ENCODE peak calls at places on chromosomes 5 and 9, in eight cellular contexts. W is T47D; E is neural crest cell; D is AG08395; S is activated CD8-positive, alpha-beta T cell treated with anti-CD3 and anti-CD28 coated beads, Interleukin-2, amount 10 ng/mL, durations not matched to agents 7 days and 5 days; G is G401; Q is left lung; H is stimulated activated CD8-positive, alpha-beta memory T cell treated with anti-CD3 and anti-CD28 coated beads, Interleukin-15, amount 100 ng/mL, for 4 hours. F is an unnamed sample.
A peak's percentile ranks its signal among the peaks of the same experiment; 100 is the strongest.

GRCh38 chr5:10351882-10352395 is 1.6 kb upstream of the MARCHF6 start:
- DNase-seq in W (no peak), E (no peak), D (no peak), S (peak; percentile 19), G (no peak), Q (no peak), H (no peak), F (no peak)

GRCh38 chr5:6804766-6805165 is 91.5 kb downstream of the TENT4A start:
- DNase-seq in W (no peak), E (no peak), D (peak; percentile 60), S (no peak), G (no peak), Q (no peak), H (no peak), F (no peak)

GRCh38 chr5:143629871-143630658 is 181.9 kb upstream of the HMHB1 start:
- DNase-seq in W (peak; percentile 15), E (no peak), D (no peak), S (no peak), G (no peak), Q (no peak), H (no peak), F (no peak)

GRCh38 chr5:53481887-53482716 is 1.7 kb downstream of the FST start:
- DNase-seq in W (peak; percentile 91), E (peak; percentile 37), D (peak; percentile 77), S (peak; percentile 80), G (no peak), Q (peak; percentile 95), H (peak; percentile 19), F (peak; percentile 72)

GRCh38 chr5:65198777-65199120 is 283.0 kb downstream of the ADAMTS6 start:
- DNase-seq in W (no peak), E (no peak), D (peak; percentile 88), S (no peak), G (no peak), Q (no peak), H (no peak), F (no peak)

GRCh38 chr5:77558266-77558665 is 66.2 kb upstream of the WDR41 start:
- DNase-seq in W (no peak), E (no peak), D (no peak), S (no peak), G (no peak), Q (no peak), H (no peak), F (no peak)

GRCh38 chr5:154276932-154277331 is 86.4 kb downstream of the GALNT10 start:
- DNase-seq in W (no peak), E (no peak), D (peak; percentile 89), S (no peak), G (no peak), Q (no peak), H (no peak), F (no peak)

GRCh38 chr9:135524130-135524861 is 3.1 kb downstream of the LCN1 start:
- DNase-seq in W (no peak), E (no peak), D (peak; percentile 50), S (no peak), G (no peak), Q (peak; percentile 61), H (no peak), F (no peak)

GRCh38 chr5:157328277-157328912 is 62.5 kb downstream of the CYFIP2 start:
- DNase-seq in W (peak; percentile 79), E (peak; percentile 43), D (peak; percentile 94), S (peak; percentile 68), G (peak; percentile 85), Q (no peak), H (peak; percentile 28), F (peak; percentile 55)

GRCh38 chr9:133917407-133917806 is 74.7 kb downstream of the VAV2 start:
- DNase-seq in W (no peak), E (no peak), D (no peak), S (no peak), G (no peak), Q (no peak), H (no peak), F (no peak)

GRCh38 chr5:15702102-15702501 is 202.1 kb downstream of the FBXL7 start:
- DNase-seq in W (no peak), E (no peak), D (peak; percentile 38), S (no peak), G (no peak), Q (no peak), H (no peak), F (no peak)

GRCh38 chr5:10586008-10586407 is 22.1 kb downstream of the ANKRD33B start:
- DNase-seq in W (no peak), E (no peak), D (no peak), S (no peak), G (no peak), Q (no peak), H (no peak), F (no peak)

GRCh38 chr9:121773954-121774714 is 122.7 kb downstream of the DAB2IP start:
- DNase-seq in W (no peak), E (no peak), D (no peak), S (no peak), G (peak; percentile 61), Q (peak; percentile 69), H (no peak), F (no peak)

GRCh38 chr5:81749186-81749561 is 1.7 kb downstream of the SSBP2 start:
- DNase-seq in W (peak; percentile 15), E (no peak), D (no peak), S (no peak), G (peak; percentile 57), Q (no peak), H (no peak), F (no peak)

GRCh38 chr9:115999498-115999897 is 154.1 kb upstream of the PAPPA start:
- DNase-seq in W (no peak), E (no peak), D (no peak), S (no peak), G (no peak), Q (no peak), H (no peak), F (no peak)

GRCh38 chr5:126368239-126368812 is 54.9 kb upstream of the GRAMD2B start:
- DNase-seq in W (no peak), E (no peak), D (no peak), S (no peak), G (no peak), Q (no peak), H (no peak), F (no peak)

GRCh38 chr9:37925786-37926736 is 22.1 kb upstream of the SLC25A51 start:
- DNase-seq in W (no peak), E (no peak), D (no peak), S (no peak), G (no peak), Q (no peak), H (no peak), F (no peak)

GRCh38 chr5:2149196-2149541 is 266.4 kb upstream of the IRX4 start:
- DNase-seq in W (peak; percentile 26), E (no peak), D (no peak), S (no peak), G (no peak), Q (no peak), H (no peak), F (no peak)

GRCh38 chr9:19221326-19221725 is 9.2 kb upstream of the DENND4C start:
- DNase-seq in W (no peak), E (no peak), D (no peak), S (no peak), G (no peak), Q (no peak), H (no peak), F (no peak)

GRCh38 chr9:95138474-95138873 is 179.0 kb downstream of the FANCC start:
- DNase-seq in W (no peak), E (no peak), D (no peak), S (no peak), G (peak; percentile 80), Q (no peak), H (no peak), F (no peak)

GRCh38 chr5:39943811-39944210 is 519.0 kb upstream of the DAB2 start:
- DNase-seq in W (no peak), E (no peak), D (no peak), S (no peak), G (no peak), Q (no peak), H (no peak), F (no peak)

GRCh38 chr9:76412638-76413037 is 18.4 kb upstream of the RFK start:
- DNase-seq in W (no peak), E (no peak), D (no peak), S (no peak), G (no peak), Q (no peak), H (no peak), F (no peak)

GRCh38 chr5:154830596-154830995 is 19.8 kb downstream of the FAXDC2 start:
- DNase-seq in W (no peak), E (no peak), D (no peak), S (no peak), G (no peak), Q (no peak), H (no peak), F (no peak)

GRCh38 chr5:62354028-62354874 is 48.2 kb downstream of the KIF2A start:
- DNase-seq in W (no peak), E (no peak), D (peak; percentile 36), S (peak; percentile 47), G (peak; percentile 65), Q (no peak), H (no peak), F (no peak)

GRCh38 chr5:139646912-139647391 is 1.2 kb upstream of the CXXC5 start:
- DNase-seq in W (no peak), E (no peak), D (no peak), S (no peak), G (peak; percentile 46), Q (peak; percentile 83), H (no peak), F (no peak)

GRCh38 chr9:85155380-85155779 is 485.9 kb downstream of the NTRK2 start:
- DNase-seq in W (no peak), E (no peak), D (no peak), S (no peak), G (no peak), Q (no peak), H (no peak), F (no peak)

GRCh38 chr5:144036476-144036875 is 134.0 kb downstream of the YIPF5 start:
- DNase-seq in W (no peak), E (no peak), D (no peak), S (no peak), G (no peak), Q (no peak), H (no peak), F (no peak)

GRCh38 chr5:156124713-156125112 is 202.3 kb upstream of the SGCD start:
- DNase-seq in W (no peak), E (no peak), D (no peak), S (no peak), G (no peak), Q (no peak), H (no peak), F (no peak)

GRCh38 chr9:137721479-137721878 is 102.7 kb downstream of the EHMT1 start:
- DNase-seq in W (no peak), E (no peak), D (no peak), S (no peak), G (no peak), Q (no peak), H (no peak), F (no peak)

GRCh38 chr9:21334603-21334968 is 618 bp downstream of the KLHL9 start:
- DNase-seq in W (no peak), E (no peak), D (no peak), S (no peak), G (no peak), Q (no peak), H (no peak), F (peak; percentile 6)

GRCh38 chr5:9534881-9535517 is 10.9 kb downstream of the SEMA5A start:
- DNase-seq in W (no peak), E (no peak), D (no peak), S (no peak), G (no peak), Q (no peak), H (no peak), F (no peak)

GRCh38 chr9:116589392-116590354 is 97.4 kb upstream of the TRIM32 start:
- DNase-seq in W (no peak), E (no peak), D (peak; percentile 60), S (peak; percentile 38), G (peak; percentile 37), Q (no peak), H (no peak), F (peak; percentile 41)

GRCh38 chr5:173778152-173778782 is 109.9 kb upstream of the CPEB4 start:
- DNase-seq in W (no peak), E (no peak), D (no peak), S (no peak), G (no peak), Q (no peak), H (no peak), F (no peak)

GRCh38 chr5:67238191-67238590 is 41.6 kb upstream of the CD180 start:
- DNase-seq in W (no peak), E (no peak), D (peak; percentile 41), S (no peak), G (no peak), Q (no peak), H (no peak), F (no peak)